ENCODE peak calls at places on chromosome 12, in five cellular contexts. G, N, L, X and M are unnamed samples.

GRCh38 chr12:57276935-57277563 is 26.1 kb upstream of the STAC3 start:
- DNase-seq in G (peak), N (no peak), L (no peak), X (no peak), M (no peak)

GRCh38 chr12:46384451-46385301 is 12.1 kb upstream of the SLC38A2 start:
- DNase-seq in G (peak), N (no peak), L (no peak), X (no peak), M (no peak)

GRCh38 chr12:25187781-25188180 is 7.2 kb downstream of the DNAI7 start:
- DNase-seq in G (peak), N (no peak), L (no peak), X (no peak), M (no peak)

GRCh38 chr12:117622087-117622486 is 260.7 kb upstream of the NOS1 start:
- DNase-seq in G (no peak), N (no peak), L (no peak), X (no peak), M (no peak)

GRCh38 chr12:13079440-13079906 is 24.0 kb downstream of the GSG1 start:
- DNase-seq in G (no peak), N (peak), L (no peak), X (no peak), M (no peak)

GRCh38 chr12:105970885-105971284 is 167.9 kb downstream of the NUAK1 start:
- DNase-seq in G (no peak), N (no peak), L (no peak), X (no peak), M (no peak)

GRCh38 chr12:47868552-47869031 is 36.2 kb downstream of the VDR start:
- DNase-seq in G (no peak), N (no peak), L (no peak), X (no peak), M (no peak)

GRCh38 chr12:106791531-106791930 is 17.0 kb downstream of the RIC8B start:
- DNase-seq in G (no peak), N (no peak), L (no peak), X (no peak), M (no peak)

GRCh38 chr12:49968431-49968830 is 4.3 kb upstream of the AQP6 start:
- DNase-seq in G (no peak), N (no peak), L (peak), X (no peak), M (no peak)

GRCh38 chr12:7039403-7039802 is 21.1 kb upstream of the C1S start:
- DNase-seq in G (no peak), N (no peak), L (no peak), X (no peak), M (no peak)

GRCh38 chr12:127284870-127285431 is 982.0 kb upstream of the TMEM132C start:
- DNase-seq in G (peak), N (no peak), L (no peak), X (no peak), M (no peak)

GRCh38 chr12:78683031-78683430 is 181.5 kb upstream of the SYT1 start:
- DNase-seq in G (peak), N (no peak), L (no peak), X (no peak), M (no peak)

GRCh38 chr12:9673404-9674225 is 4.1 kb downstream of the CLEC2D start:
- DNase-seq in G (peak), N (peak), L (no peak), X (no peak), M (peak)

GRCh38 chr12:13102481-13103195 is 829 bp downstream of the GSG1 start:
- DNase-seq in G (peak), N (no peak), L (no peak), X (no peak), M (no peak)

GRCh38 chr12:94190623-94191022 is 42.2 kb downstream of the PLXNC1 start:
- DNase-seq in G (no peak), N (no peak), L (no peak), X (no peak), M (no peak)

GRCh38 chr12:1493781-1494180 is 100.6 kb downstream of the FBXL14 start:
- DNase-seq in G (no peak), N (no peak), L (no peak), X (no peak), M (no peak)

GRCh38 chr12:25692115-25693035 is 139.3 kb upstream of the LMNTD1 start:
- DNase-seq in G (peak), N (no peak), L (no peak), X (no peak), M (no peak)

GRCh38 chr12:81588609-81589008 is 170.5 kb downstream of the PPFIA2 start:
- DNase-seq in G (no peak), N (no peak), L (no peak), X (no peak), M (no peak)

GRCh38 chr12:108316153-108316892 is 22.8 kb downstream of the CMKLR1 start:
- DNase-seq in G (no peak), N (peak), L (no peak), X (no peak), M (no peak)

GRCh38 chr12:622420-622819 is 40.8 kb downstream of the NINJ2 start:
- DNase-seq in G (peak), N (no peak), L (no peak), X (no peak), M (no peak)

GRCh38 chr12:125100551-125101434 is 35.6 kb downstream of the AACS start:
- DNase-seq in G (no peak), N (no peak), L (peak), X (no peak), M (no peak)

GRCh38 chr12:27343255-27344000 is 10.8 kb downstream of the BMAL2 start:
- DNase-seq in G (peak), N (no peak), L (no peak), X (no peak), M (no peak)

GRCh38 chr12:51636581-51636980 is 45.5 kb downstream of the SCN8A start:
- DNase-seq in G (peak), N (no peak), L (no peak), X (no peak), M (no peak)

GRCh38 chr12:59695379-59695778 is 99.5 kb downstream of the SLC16A7 start:
- DNase-seq in G (peak), N (no peak), L (no peak), X (no peak), M (no peak)

GRCh38 chr12:105278043-105278697 is 42.2 kb upstream of the APPL2 start:
- DNase-seq in G (peak), N (no peak), L (no peak), X (no peak), M (no peak)

GRCh38 chr12:79945455-79945854 is 10.6 kb upstream of the PPP1R12A start:
- DNase-seq in G (no peak), N (no peak), L (no peak), X (no peak), M (no peak)

GRCh38 chr12:89451876-89452275 is 72.7 kb downstream of the GALNT4 start:
- DNase-seq in G (peak), N (peak), L (no peak), X (no peak), M (peak)

GRCh38 chr12:114648711-114649110 is 35.3 kb downstream of the TBX3 start:
- DNase-seq in G (no peak), N (no peak), L (no peak), X (no peak), M (no peak)

GRCh38 chr12:6827437-6827894 is 741 bp upstream of the P3H3 start:
- DNase-seq in G (peak), N (peak), L (peak), X (no peak), M (peak)

GRCh38 chr12:21828111-21828775 is 53.7 kb upstream of the KCNJ8 start:
- DNase-seq in G (peak), N (no peak), L (no peak), X (no peak), M (no peak)

GRCh38 chr12:105793421-105793820 is 345.3 kb downstream of the NUAK1 start:
- DNase-seq in G (no peak), N (no peak), L (no peak), X (no peak), M (no peak)

GRCh38 chr12:78171082-78171481 is 340.4 kb downstream of the NAV3 start:
- DNase-seq in G (no peak), N (no peak), L (no peak), X (no peak), M (no peak)

GRCh38 chr12:101166866-101167265 is 43.2 kb downstream of the SLC5A8 start:
- DNase-seq in G (peak), N (no peak), L (no peak), X (no peak), M (no peak)

GRCh38 chr12:117821480-117822175 is 147.2 kb downstream of the KSR2 start:
- DNase-seq in G (no peak), N (no peak), L (no peak), X (no peak), M (no peak)

GRCh38 chr12:116160196-116160595 is 117.3 kb downstream of the MED13L start:
- DNase-seq in G (no peak), N (no peak), L (no peak), X (no peak), M (no peak)

GRCh38 chr12:123530683-123531082 is 2.8 kb downstream of the RILPL1 start:
- DNase-seq in G (no peak), N (no peak), L (no peak), X (no peak), M (no peak)
- H3K4me3 ChIP-seq in G (no peak), N (no peak), L (no peak), X (no peak), M (peak)

GRCh38 chr12:121918679-121919038 is 267 bp downstream of the CFAP251 start:
- DNase-seq in G (no peak), N (no peak), L (no peak), X (no peak), M (no peak)
- H3K4me3 ChIP-seq in G (no peak), N (peak), L (peak), X (peak), M (peak)

DNA sequence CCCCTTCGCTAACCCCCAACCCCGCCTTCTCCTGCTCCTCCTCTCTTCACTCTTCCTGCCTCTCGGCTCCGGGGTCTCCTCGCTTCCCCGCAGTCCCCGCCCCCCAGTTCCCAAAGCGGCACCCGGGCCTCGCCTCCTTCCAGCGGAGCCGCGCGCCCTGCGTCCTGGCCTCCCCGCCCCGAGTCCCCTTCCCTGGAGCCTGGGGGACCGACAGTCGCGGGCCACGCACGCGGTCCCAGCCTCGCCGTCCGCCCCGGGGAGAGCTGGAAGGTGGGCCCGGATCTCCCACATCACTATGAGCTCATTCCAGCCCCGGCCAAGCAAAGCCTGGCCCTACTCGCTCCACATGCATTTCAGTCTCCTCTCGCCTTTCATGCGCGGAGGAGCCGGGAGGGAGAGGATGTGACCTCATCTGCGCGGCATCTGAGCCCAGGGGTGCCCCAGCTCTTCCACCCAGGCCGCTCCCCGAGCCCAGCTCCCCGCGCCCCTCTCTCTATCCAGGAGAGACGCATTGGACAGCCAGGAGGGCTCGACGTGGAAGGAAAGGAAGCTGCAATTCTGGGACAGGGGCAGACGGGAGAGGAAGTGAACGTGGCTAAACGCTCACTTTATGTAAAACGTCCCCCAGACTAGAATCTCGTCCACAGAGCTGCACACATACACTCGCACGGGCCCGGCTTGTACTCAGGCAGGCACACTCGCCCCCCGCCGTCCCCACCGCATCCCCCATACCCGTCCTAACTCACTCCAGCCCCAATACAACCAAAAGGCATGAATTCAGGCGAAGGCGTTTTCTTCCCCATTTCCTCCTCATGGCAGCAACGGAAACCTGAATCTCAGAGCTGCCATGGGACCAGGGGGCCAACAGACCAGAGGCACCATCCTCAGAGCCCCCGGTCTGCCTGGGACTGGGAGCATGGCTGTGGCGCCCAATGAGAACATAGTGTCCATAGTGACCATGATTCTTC is 108.7 kb upstream of the CCND2 start:
- DNase-seq in G (peak), N (peak), L (peak), X (peak), M (peak)
- H3K4me3 ChIP-seq in G (peak), N (peak), L (no peak), X (peak), M (peak)

GRCh38 chr12:113115455-113116126 is 20.0 kb downstream of the RASAL1 start:
- DNase-seq in G (no peak), N (no peak), L (no peak), X (no peak), M (no peak)

GRCh38 chr12:113120670-113121370 is 14.7 kb downstream of the RASAL1 start:
- DNase-seq in G (no peak), N (no peak), L (peak), X (no peak), M (no peak)

GRCh38 chr12:113119980-113120669 is 15.4 kb downstream of the RASAL1 start:
- DNase-seq in G (no peak), N (no peak), L (peak), X (no peak), M (no peak)

GRCh38 chr12:113116875-113117274 is 18.7 kb downstream of the RASAL1 start:
- DNase-seq in G (no peak), N (no peak), L (no peak), X (no peak), M (no peak)

DNA sequence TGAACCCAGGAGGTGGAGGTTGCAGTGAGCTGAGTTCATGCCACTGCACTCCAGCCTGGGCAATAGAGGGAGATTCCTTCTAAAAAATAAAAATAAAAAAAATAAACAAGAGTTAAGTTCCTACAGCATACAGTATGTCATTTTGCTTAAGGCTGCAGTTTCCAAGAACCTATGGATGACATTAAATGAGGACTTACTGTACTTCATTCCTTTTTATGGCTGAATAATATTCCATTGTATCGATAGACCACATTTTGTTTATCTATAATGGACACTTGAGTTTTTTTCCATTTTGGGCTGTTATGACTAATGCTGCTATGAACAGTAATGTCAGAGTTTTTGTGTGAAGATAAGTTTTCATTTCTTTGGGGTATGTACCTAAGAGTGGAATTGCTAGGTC is 17.4 kb downstream of the RASAL1 start:
- DNase-seq in G (no peak), N (no peak), L (no peak), X (no peak), M (no peak)
- H3K4me3 ChIP-seq in G (no peak), N (no peak), L (no peak), X (no peak), M (no peak)

DNA sequence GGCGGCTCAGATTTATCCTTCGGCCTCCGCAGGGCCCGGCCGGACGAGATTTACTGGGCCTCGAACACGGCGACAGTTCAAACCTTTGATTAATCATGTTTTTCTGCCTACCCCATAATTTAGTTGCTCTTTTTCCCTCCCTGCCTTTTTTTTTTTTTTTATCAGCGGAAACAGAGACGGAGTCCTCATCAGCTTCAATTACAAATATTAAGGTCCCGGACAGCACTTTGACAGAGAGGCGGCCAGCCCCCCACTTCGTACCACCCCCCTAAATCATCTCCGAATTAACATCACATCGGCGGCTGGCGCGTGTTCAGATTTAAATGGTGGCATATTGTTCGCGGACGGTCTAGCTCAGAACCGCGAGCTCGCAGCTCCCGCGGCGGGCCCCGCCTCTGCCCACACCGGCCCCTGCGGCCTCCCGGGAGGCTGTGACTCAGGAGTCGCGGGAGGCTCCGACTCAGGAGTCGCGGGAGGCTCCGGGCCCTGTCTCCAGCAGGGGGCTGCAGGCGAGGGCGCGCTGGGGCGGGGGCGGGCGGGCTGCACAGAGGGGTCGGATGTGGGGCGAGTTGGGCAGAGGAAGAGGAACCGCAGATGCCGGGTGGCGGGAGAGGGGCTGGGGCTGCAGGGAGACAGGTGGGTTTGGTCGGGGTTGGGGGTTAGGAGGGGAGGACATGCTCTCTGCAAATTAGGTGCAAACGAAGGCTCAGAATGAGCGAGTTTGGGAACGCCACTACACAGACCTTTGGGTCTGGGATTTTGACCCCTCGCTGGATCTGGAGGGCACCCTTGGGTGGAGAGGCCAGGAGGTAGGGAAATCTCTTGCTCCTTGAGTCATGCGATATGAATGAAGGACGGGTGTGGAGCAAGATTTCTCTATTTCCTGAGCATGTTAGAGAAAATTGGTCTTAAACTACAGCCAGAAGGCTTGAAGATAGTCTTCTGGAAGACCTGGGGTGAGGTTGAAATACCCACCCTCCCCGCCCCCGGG is 19.6 kb upstream of the ATP5MC2 start:
- DNase-seq in G (peak), N (no peak), L (peak), X (no peak), M (no peak)
- H3K4me3 ChIP-seq in G (peak), N (peak), L (no peak), X (peak), M (peak)

DNA sequence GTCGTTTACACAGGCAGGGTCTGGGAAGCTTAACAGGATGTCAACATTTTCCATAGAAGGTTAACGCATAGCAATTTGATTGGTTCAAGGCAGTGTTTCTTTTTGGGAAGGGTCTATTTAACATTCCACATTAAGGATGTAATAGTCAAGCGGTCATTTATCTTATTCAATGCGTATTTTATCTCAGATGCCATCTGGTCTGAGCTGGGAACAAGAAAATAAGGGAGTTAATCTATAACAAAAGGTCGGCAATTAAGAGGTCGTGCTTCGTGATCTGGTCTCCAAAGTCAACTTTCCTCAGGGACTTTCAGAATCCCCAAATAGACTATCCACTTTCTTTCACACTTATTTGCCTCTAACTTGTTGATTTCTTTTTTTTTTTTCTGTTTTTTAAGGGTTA is 614 bp upstream of the RESF1 start:
- DNase-seq in G (no peak), N (peak), L (no peak), X (no peak), M (no peak)
- H3K4me3 ChIP-seq in G (peak), N (peak), L (peak), X (peak), M (peak)

GRCh38 chr12:111409403-111410228 is 3.9 kb downstream of the SH2B3 start:
- DNase-seq in G (peak), N (no peak), L (peak), X (no peak), M (peak)
- H3K4me3 ChIP-seq in G (peak), N (no peak), L (no peak), X (peak), M (peak)

DNA sequence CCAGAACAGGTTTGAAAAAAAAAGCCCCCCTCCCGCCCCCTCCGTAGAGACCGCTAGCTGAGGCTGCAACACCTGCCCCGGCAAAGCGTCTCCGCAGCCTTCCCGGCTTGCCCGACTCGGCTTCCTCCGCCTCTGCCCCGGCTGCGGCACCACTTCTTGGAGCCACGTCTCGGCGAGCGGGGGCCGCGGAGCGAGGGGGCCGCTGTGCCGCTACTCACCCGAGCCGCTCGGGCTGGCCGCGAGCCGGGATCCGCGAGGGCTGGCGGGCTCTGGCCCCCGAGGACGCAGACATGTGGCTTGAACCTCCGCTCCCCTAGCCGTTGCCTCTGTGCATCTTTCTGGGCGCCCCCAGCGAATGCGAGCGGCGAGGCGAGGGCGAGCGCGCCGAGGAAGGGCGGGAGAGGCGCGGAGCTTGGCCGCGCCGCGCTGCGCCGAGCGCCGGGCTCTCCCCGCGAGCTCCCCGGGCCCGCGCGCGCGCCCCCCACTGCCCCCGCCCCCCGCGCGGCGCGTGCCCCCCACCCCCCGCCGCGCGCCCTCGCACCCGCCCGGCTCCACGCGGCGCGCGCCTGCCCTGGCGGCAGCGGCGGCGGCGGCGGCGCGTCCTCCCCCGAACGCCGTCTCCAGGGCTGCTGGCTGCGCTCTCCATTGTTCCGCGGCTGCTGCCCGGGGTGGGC is 249.5 kb downstream of the APAF1 start:
- DNase-seq in G (no peak), N (no peak), L (peak), X (no peak), M (no peak)
- H3K4me3 ChIP-seq in G (no peak), N (peak), L (peak), X (no peak), M (peak)

GRCh38 chr12:62258231-62258630 is 2.0 kb upstream of the USP15 start:
- DNase-seq in G (no peak), N (no peak), L (no peak), X (no peak), M (no peak)
- H3K4me3 ChIP-seq in G (no peak), N (no peak), L (no peak), X (no peak), M (no peak)

GRCh38 chr12:120231316-120232011 is 30.6 kb upstream of the RPLP0 start:
- DNase-seq in G (peak), N (peak), L (peak), X (peak), M (peak)
- H3K4me3 ChIP-seq in G (peak), N (peak), L (no peak), X (no peak), M (peak)